ENCODE peak calls at places on chromosomes 7 and 10, in seven cellular contexts. N is breast epithelium, A is MM.1S, P is thoracic aorta, K is colonic mucosa, X is H1, R is uterus. E is an unnamed sample. For H3K4me1, the result is how much of the 10 kb centered on the place peaks cover.

GRCh38 chr7:66344166-66344565 is 139.0 kb downstream of the TPST1 start:
- DNase-seq in N (no peak), A (no peak), P (no peak), K (no peak), X (no peak), R (no peak), E (no peak)

GRCh38 chr10:97740613-97741012 is 3.7 kb downstream of the ZFYVE27 start:
- DNase-seq in N (no peak), A (no peak), P (no peak), K (no peak), X (no peak), R (no peak), E (no peak)

GRCh38 chr10:78178940-78179339 is 145.3 kb downstream of the RPS24 start:
- DNase-seq in N (no peak), A (no peak), P (no peak), K (no peak), X (no peak), R (peak), E (peak)

GRCh38 chr7:76294344-76295024 is 8.0 kb upstream of the HSPB1 start:
- DNase-seq in N (peak), A (peak), P (peak), K (peak), X (no peak), R (peak), E (peak)

GRCh38 chr7:101804642-101805401 is 12.6 kb upstream of the CUX1 start:
- DNase-seq in N (no peak), A (peak), P (no peak), K (peak), X (peak), R (no peak), E (peak)

GRCh38 chr7:73682745-73683055 is 553 bp downstream of the DNAJC30 start:
- DNase-seq in N (no peak), A (no peak), P (no peak), K (no peak), X (no peak), R (no peak), E (no peak)

GRCh38 chr7:27908534-27909165 is 168.7 kb downstream of the TAX1BP1 start:
- DNase-seq in N (no peak), A (no peak), P (no peak), K (no peak), X (no peak), R (no peak), E (no peak)

GRCh38 chr7:154451480-154452457 is 399.6 kb downstream of the DPP6 start:
- DNase-seq in N (no peak), A (no peak), P (no peak), K (no peak), X (no peak), R (no peak), E (no peak)

GRCh38 chr7:94908204-94909022 is 1.0 kb downstream of the PPP1R9A start:
- DNase-seq in N (peak), A (no peak), P (no peak), K (peak), X (peak), R (peak), E (peak)

GRCh38 chr10:420154-421121 is 269.0 kb downstream of the DIP2C start:
- DNase-seq in N (no peak), A (no peak), P (peak), K (no peak), X (no peak), R (no peak), E (peak)

GRCh38 chr7:39720586-39720985 is 97.2 kb downstream of the RALA start:
- DNase-seq in N (no peak), A (no peak), P (no peak), K (peak), X (no peak), R (no peak), E (peak)

GRCh38 chr10:97904026-97904410 is 54.4 kb downstream of the GOLGA7B start:
- DNase-seq in N (no peak), A (no peak), P (no peak), K (no peak), X (no peak), R (no peak), E (no peak)

GRCh38 chr10:14812271-14812670 is 25.6 kb downstream of the CDNF start:
- DNase-seq in N (no peak), A (no peak), P (no peak), K (no peak), X (no peak), R (no peak), E (no peak)

GRCh38 chr7:39005461-39005860 is 27.8 kb downstream of the POU6F2 start:
- DNase-seq in N (no peak), A (no peak), P (no peak), K (no peak), X (no peak), R (no peak), E (no peak)

GRCh38 chr7:136925556-136925955 is 57.1 kb downstream of the CHRM2 start:
- DNase-seq in N (no peak), A (no peak), P (no peak), K (no peak), X (no peak), R (no peak), E (no peak)

GRCh38 chr10:57692255-57692980 is 575.3 kb downstream of the IPMK start:
- DNase-seq in N (no peak), A (no peak), P (no peak), K (no peak), X (no peak), R (no peak), E (peak)

GRCh38 chr7:25263292-25263691 is 35.0 kb upstream of the NPVF start:
- DNase-seq in N (no peak), A (no peak), P (no peak), K (no peak), X (no peak), R (no peak), E (no peak)

GRCh38 chr7:184768-185264 is 7.6 kb upstream of the FAM20C start:
- DNase-seq in N (no peak), A (no peak), P (no peak), K (no peak), X (no peak), R (peak), E (no peak)

GRCh38 chr10:25505466-25505865 is 330.7 kb downstream of the GPR158 start:
- DNase-seq in N (no peak), A (no peak), P (no peak), K (no peak), X (no peak), R (no peak), E (no peak)

GRCh38 chr7:124679826-124680225 is 85.8 kb downstream of the GPR37 start:
- DNase-seq in N (no peak), A (no peak), P (no peak), K (no peak), X (no peak), R (no peak), E (no peak)

GRCh38 chr10:132417249-132417878 is 20.4 kb downstream of the PWWP2B start:
- DNase-seq in N (no peak), A (no peak), P (no peak), K (no peak), X (no peak), R (no peak), E (peak)

GRCh38 chr10:100805543-100806355 is 60.4 kb downstream of the PAX2 start:
- DNase-seq in N (no peak), A (no peak), P (no peak), K (no peak), X (no peak), R (no peak), E (no peak)

GRCh38 chr10:30488319-30488718 is 54.3 kb downstream of the MAP3K8 start:
- DNase-seq in N (no peak), A (no peak), P (no peak), K (no peak), X (no peak), R (no peak), E (no peak)

GRCh38 chr7:141649865-141650499 is 52.0 kb downstream of the DENND11 start:
- DNase-seq in N (peak), A (peak), P (peak), K (peak), X (peak), R (peak), E (peak)

GRCh38 chr10:115539142-115539762 is 446.1 kb downstream of the ATRNL1 start:
- DNase-seq in N (no peak), A (no peak), P (no peak), K (no peak), X (no peak), R (no peak), E (no peak)

GRCh38 chr10:74337330-74338016 is 186.5 kb downstream of the ADK start:
- DNase-seq in N (no peak), A (no peak), P (no peak), K (no peak), X (no peak), R (no peak), E (no peak)

GRCh38 chr7:117389871-117390270 is 37.4 kb downstream of the ASZ1 start:
- DNase-seq in N (no peak), A (no peak), P (no peak), K (no peak), X (no peak), R (no peak), E (no peak)

GRCh38 chr10:122931088-122931958 is 20.9 kb downstream of the FAM24A start:
- DNase-seq in N (no peak), A (no peak), P (no peak), K (no peak), X (no peak), R (no peak), E (no peak)

GRCh38 chr10:983951-984705 is 4.1 kb upstream of the GTPBP4 start:
- DNase-seq in N (no peak), A (no peak), P (no peak), K (no peak), X (no peak), R (no peak), E (no peak)

DNA sequence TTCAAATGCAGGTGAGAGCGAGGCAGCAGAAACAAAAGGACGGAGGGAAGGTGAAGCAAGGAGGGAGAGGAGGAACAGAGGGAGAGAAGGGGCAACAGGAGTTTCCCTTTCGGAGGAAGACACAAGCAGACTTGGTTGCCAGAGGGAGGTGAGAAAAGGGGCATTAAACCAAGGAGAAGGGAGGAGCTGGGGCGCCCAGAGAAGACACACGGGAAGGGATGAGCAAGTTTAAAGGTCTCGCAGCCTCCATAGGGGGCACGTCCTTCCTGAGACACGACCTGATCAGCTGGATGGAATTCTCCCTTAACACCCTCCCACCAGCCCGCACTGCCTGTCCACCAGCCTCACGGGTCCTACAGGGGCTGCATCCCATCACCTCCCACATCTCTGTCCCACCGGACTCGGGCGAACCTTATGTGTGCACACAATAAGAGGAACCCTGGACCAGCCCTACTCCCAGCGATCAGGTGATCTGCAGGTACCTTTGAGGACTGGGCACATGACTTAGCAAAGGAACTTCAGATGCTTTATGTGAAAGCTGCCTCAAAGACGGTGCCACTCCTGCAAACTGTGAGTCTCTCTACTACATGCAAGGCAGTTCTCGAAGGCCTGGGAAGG is 251.2 kb downstream of the TNS3 start:
- DNase-seq in N (no peak), A (no peak), P (no peak), K (no peak), X (no peak), R (no peak), E (peak)
- H3K4me1 ChIP-seq in N (under half), A (under half), P (half or more), K (under half), X (under half), R (under half), E (half or more)

DNA sequence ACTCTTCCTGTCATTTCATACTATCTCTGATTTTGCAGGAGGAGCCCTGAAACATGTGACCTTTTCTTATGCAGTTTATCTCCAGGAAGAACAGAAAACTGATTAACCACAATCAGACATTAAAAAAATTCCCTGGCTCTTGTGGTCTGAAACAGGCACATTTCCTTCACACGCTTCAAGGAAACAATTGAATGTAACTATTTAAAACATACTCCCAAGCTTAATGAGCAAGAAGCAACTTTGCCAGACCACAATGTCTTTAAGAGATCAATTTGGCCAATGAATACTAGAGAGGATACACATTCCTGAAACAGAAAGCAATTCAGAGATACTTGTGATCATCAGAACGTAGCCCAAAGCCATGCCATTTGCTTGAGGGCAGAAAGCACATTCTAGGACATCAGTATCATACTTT is 65.8 kb downstream of the PIP4K2A start:
- DNase-seq in N (no peak), A (no peak), P (no peak), K (no peak), X (no peak), R (no peak), E (no peak)
- H3K4me1 ChIP-seq in N (under half), A (under half), P (half or more), K (under half), X (under half), R (under half), E (under half)

DNA sequence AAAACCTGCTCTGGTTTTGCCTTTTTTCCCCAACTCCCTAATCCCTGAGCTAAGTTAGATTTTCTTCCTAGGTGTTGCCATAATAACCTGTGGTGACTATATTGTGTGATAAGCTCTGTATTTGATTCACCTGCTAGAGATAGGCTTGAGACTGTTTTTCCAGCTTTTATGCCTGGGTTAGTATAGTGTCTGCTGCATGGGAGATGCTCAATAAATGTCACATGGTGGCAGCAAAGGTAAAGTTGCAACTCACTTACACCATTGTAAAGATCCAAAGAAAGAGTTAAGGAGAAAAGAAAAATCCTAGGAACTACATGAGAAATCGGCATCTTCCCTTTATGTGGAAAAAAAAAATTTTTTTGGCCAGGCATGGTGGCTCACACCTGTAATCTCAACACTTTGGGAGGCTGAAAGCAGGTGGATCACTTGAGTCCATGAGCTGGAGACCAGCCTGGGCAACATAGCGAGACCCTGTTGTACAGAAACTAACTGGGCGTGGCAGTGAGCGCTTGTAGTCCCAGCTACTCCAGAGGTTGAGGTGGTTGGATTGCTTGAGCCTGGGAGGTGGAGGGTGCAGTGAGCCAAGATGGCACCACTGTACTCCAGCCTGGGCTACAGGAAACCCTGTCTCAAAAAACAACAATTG is 3.7 kb downstream of the CCNJ start:
- DNase-seq in N (no peak), A (no peak), P (no peak), K (no peak), X (no peak), R (no peak), E (no peak)
- H3K4me1 ChIP-seq in N (under half), A (under half), P (under half), K (under half), X (under half), R (under half), E (under half)

GRCh38 chr7:106061301-106061979 is 50.7 kb downstream of the SYPL1 start:
- DNase-seq in N (no peak), A (peak), P (no peak), K (no peak), X (no peak), R (no peak), E (no peak)
- H3K4me1 ChIP-seq in N (under half), A (under half), P (under half), K (under half), X (under half), R (under half), E (half or more)

DNA sequence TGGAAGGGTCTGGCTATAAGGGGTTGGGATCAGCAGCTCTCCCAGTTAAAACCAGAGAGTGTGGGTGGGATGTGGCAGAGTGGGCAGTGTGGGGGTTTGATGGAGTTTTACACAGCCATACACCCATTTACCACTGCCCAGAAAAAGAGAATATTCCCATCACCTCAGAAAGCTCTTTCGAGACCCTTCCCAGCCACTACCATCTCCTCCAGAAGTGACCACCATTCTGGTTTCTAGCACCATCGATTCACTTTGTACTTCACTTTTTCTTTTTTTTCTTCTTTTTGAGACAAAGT is 15.5 kb downstream of the BAG3 start:
- DNase-seq in N (no peak), A (no peak), P (no peak), K (no peak), X (no peak), R (no peak), E (no peak)
- H3K4me1 ChIP-seq in N (under half), A (under half), P (half or more), K (under half), X (under half), R (under half), E (half or more)

GRCh38 chr10:79436066-79436849 is 9.2 kb downstream of the ZCCHC24 start:
- DNase-seq in N (no peak), A (no peak), P (no peak), K (no peak), X (no peak), R (no peak), E (no peak)

GRCh38 chr10:79438699-79439085 is 6.7 kb downstream of the ZCCHC24 start:
- DNase-seq in N (no peak), A (no peak), P (no peak), K (no peak), X (no peak), R (no peak), E (no peak)

GRCh38 chr10:79438021-79438698 is 7.3 kb downstream of the ZCCHC24 start:
- DNase-seq in N (no peak), A (no peak), P (no peak), K (no peak), X (no peak), R (no peak), E (no peak)

GRCh38 chr10:79436850-79437103 is 8.6 kb downstream of the ZCCHC24 start:
- DNase-seq in N (no peak), A (no peak), P (no peak), K (no peak), X (no peak), R (no peak), E (no peak)

DNA sequence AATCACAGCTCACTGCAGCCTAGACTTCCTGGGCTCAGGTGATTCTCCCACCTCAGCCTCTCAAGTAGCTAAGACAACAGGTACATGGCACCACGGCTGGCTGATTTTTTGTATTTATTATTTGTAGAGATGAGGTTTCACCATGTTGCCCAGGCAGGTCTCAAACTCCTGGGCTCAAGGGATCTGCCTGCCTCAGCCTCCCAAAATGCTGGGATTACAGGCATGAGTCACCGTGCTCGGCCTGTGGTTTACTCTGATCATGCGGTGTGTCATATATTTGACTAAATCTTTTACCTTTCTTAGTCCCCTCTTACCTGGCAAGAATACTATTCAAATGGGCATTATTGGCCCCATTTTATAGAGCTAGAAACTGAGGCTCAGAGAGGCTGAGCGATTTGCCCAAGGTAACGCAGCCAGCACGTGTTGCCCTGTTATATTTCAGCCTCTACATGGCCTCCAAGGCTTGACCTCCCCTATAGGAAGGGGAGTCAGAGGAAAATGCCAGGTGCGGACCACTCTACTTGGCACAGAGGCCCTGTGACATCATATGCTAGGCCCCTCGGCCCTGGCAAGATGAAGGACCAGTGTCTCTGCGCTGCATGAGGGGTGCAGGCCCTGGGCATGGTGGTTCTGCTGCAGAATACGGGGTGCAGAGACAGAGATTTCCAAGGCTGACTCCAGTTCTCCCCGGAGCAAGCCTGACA is 8.2 kb downstream of the ZCCHC24 start:
- DNase-seq in N (no peak), A (no peak), P (no peak), K (no peak), X (no peak), R (no peak), E (peak)
- H3K4me1 ChIP-seq in N (under half), A (under half), P (half or more), K (under half), X (under half), R (half or more), E (half or more)

DNA sequence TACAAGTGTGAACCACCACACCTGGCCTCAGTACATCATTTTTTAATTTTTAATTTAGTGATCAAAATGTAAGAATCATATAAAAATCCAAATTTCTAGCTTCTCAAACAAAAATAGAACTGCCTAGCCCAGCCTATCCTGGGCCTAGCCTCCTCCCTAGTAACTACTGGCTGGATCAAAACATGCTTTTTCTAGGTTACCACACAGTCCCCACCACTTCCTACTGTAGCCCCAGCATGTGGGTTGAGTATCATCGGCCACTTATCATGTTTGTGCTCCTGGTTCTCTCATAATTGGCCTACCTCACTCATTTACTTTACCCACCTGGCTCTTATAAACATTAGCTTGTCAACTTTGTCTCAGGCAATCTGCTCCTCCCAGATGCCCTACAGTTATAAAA is 52.9 kb downstream of the DNAJC12 start:
- DNase-seq in N (no peak), A (no peak), P (no peak), K (no peak), X (no peak), R (no peak), E (no peak)
- H3K4me1 ChIP-seq in N (under half), A (under half), P (under half), K (under half), X (under half), R (under half), E (under half)